ENCODE peak calls at places on chromosomes 3 and 15, in eight cellular contexts. Y, S, M, B, A, Q, Z and N are unnamed samples. For H3K4me1, the result is how much of the 10 kb centered on the place peaks cover.

GRCh38 chr3:139630532-139630931 is 47.2 kb downstream of the NMNAT3 start:
- DNase-seq in Y (no peak), S (no peak), M (no peak), B (no peak), A (no peak), Q (no peak), Z (no peak), N (no peak)

GRCh38 chr15:77022646-77023575 is 28.0 kb downstream of the PSTPIP1 start:
- DNase-seq in Y (no peak), S (no peak), M (peak), B (peak), A (no peak), Q (no peak), Z (no peak), N (peak)

GRCh38 chr3:166488977-166489672 is 651.9 kb upstream of the BCHE start:
- DNase-seq in Y (no peak), S (no peak), M (no peak), B (no peak), A (no peak), Q (no peak), Z (no peak), N (peak)

GRCh38 chr3:7536510-7536909 is 675.6 kb downstream of the GRM7 start:
- DNase-seq in Y (no peak), S (no peak), M (no peak), B (no peak), A (no peak), Q (no peak), Z (no peak), N (no peak)

GRCh38 chr3:117439812-117440211 is 730.2 kb downstream of the TUSC7 start:
- DNase-seq in Y (no peak), S (no peak), M (no peak), B (peak), A (no peak), Q (no peak), Z (no peak), N (no peak)

GRCh38 chr3:49181351-49181750 is 10.0 kb downstream of the KLHDC8B start:
- DNase-seq in Y (no peak), S (no peak), M (no peak), B (no peak), A (no peak), Q (no peak), Z (no peak), N (no peak)

GRCh38 chr3:161265916-161266571 is 44.9 kb downstream of the NMD3 start:
- DNase-seq in Y (no peak), S (no peak), M (no peak), B (no peak), A (no peak), Q (no peak), Z (no peak), N (no peak)

GRCh38 chr3:189842681-189843602 is 211.8 kb downstream of the TP63 start:
- DNase-seq in Y (no peak), S (no peak), M (no peak), B (no peak), A (no peak), Q (no peak), Z (no peak), N (no peak)

GRCh38 chr3:119367000-119367399 is 72.8 kb downstream of the ARHGAP31 start:
- DNase-seq in Y (no peak), S (no peak), M (no peak), B (no peak), A (no peak), Q (no peak), Z (no peak), N (no peak)

GRCh38 chr15:91214675-91215590 is 114.9 kb downstream of the SV2B start:
- DNase-seq in Y (no peak), S (no peak), M (no peak), B (no peak), A (no peak), Q (no peak), Z (no peak), N (no peak)

GRCh38 chr3:161263057-161263456 is 41.9 kb downstream of the NMD3 start:
- DNase-seq in Y (no peak), S (peak), M (no peak), B (no peak), A (no peak), Q (no peak), Z (no peak), N (no peak)

GRCh38 chr3:149850787-149851582 is 38.0 kb downstream of the RNF13 start:
- DNase-seq in Y (no peak), S (no peak), M (no peak), B (no peak), A (no peak), Q (no peak), Z (no peak), N (no peak)

GRCh38 chr3:157423337-157423736 is 13.3 kb upstream of the PTX3 start:
- DNase-seq in Y (no peak), S (no peak), M (no peak), B (no peak), A (no peak), Q (no peak), Z (no peak), N (no peak)

GRCh38 chr15:76354823-76355440 is 18.4 kb downstream of the ISL2 start:
- DNase-seq in Y (no peak), S (no peak), M (no peak), B (no peak), A (no peak), Q (no peak), Z (no peak), N (no peak)

GRCh38 chr15:45642203-45642932 is 7.5 kb downstream of the SQOR start:
- DNase-seq in Y (no peak), S (peak), M (no peak), B (no peak), A (no peak), Q (no peak), Z (no peak), N (no peak)

GRCh38 chr15:52326758-52327157 is 31.2 kb upstream of the MYO5C start:
- DNase-seq in Y (no peak), S (no peak), M (no peak), B (no peak), A (no peak), Q (no peak), Z (no peak), N (no peak)

GRCh38 chr3:47376393-47376792 is 4.4 kb upstream of the PTPN23 start:
- DNase-seq in Y (no peak), S (no peak), M (no peak), B (no peak), A (no peak), Q (no peak), Z (no peak), N (no peak)

GRCh38 chr15:69996321-69996720 is 101.4 kb downstream of the TLE3 start:
- DNase-seq in Y (no peak), S (no peak), M (no peak), B (no peak), A (no peak), Q (no peak), Z (no peak), N (peak)
- H3K27ac ChIP-seq in Y (no peak), S (no peak), M (no peak), B (no peak), A (peak), Q (no peak), Z (no peak), N (no peak)

GRCh38 chr3:194488007-194488742 is 1.4 kb upstream of the ATP13A3 start:
- DNase-seq in Y (no peak), S (no peak), M (no peak), B (no peak), A (no peak), Q (no peak), Z (no peak), N (no peak)
- H3K4me1 ChIP-seq in Y (under half), S (under half), M (under half), B (under half), A (under half), Q (under half), Z (under half), N (under half)

GRCh38 chr15:101489236-101489632 is 273 bp downstream of the PCSK6 start:
- DNase-seq in Y (peak), S (no peak), M (peak), B (peak), A (no peak), Q (no peak), Z (peak), N (peak)

GRCh38 chr15:101490408-101490891 is 943 bp upstream of the PCSK6 start:
- DNase-seq in Y (no peak), S (no peak), M (no peak), B (no peak), A (no peak), Q (no peak), Z (no peak), N (no peak)

GRCh38 chr15:101487060-101487459 is 2.4 kb downstream of the PCSK6 start:
- DNase-seq in Y (no peak), S (no peak), M (no peak), B (no peak), A (no peak), Q (no peak), Z (no peak), N (no peak)

GRCh38 chr15:101489633-101490407 is at the start of gene PCSK6:
- DNase-seq in Y (peak), S (no peak), M (no peak), B (peak), A (no peak), Q (no peak), Z (no peak), N (peak)

DNA sequence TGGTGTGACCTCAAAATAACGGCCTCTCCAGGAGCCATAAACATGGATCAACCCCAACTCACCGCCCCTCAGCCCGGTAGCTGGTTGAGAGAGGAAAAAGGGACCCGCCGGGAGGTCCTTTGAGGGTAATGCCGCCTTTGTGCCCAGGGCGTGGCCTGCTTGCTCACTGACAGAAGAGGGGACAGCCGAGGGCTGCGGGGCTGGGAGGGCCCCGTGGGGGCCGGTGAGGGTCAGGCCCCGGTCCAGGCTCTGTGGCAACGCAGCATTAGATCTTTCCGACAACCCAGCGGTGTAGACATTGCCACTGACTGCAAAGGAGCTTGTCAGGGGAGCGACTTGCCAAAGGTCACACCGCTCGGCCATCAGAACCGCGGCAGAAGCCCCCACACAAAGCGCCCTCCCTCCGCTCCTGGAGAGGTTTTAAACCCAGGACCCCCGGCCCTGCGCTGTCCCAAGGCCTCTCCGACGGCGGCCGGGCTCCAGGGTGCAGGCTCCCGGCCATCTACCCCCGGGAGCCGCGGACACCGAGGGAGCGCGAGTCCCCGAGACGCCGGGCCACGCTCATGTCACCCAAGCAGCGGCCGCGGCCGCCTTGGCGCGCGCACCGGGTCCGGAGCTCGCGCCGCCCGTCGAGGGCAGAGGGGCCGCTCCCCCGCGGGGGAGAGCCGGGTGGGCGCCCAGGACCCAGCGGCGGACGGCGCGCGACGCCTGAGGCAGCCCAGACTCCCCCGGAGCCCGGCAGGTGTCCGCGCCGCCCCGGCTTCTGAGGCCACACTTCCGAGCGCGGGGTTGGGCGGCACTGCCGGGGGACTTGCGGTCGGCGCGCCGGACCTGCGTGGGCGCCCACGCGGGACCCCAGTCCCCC is 975 bp downstream of the PCSK6 start:
- DNase-seq in Y (no peak), S (no peak), M (no peak), B (no peak), A (no peak), Q (no peak), Z (no peak), N (no peak)
- TF ChIP-seq POLR2A in Y (no peak), S (no peak), M (no peak), B (no peak), A (no peak), Q (no peak), Z (no peak), N (no peak)

GRCh38 chr3:181487236-181487978 is 224.3 kb upstream of the SOX2 start:
- DNase-seq in Y (no peak), S (no peak), M (no peak), B (no peak), A (no peak), Q (no peak), Z (no peak), N (no peak)
- H3K27ac ChIP-seq in Y (no peak), S (no peak), M (no peak), B (no peak), A (no peak), Q (no peak), Z (no peak), N (no peak)

DNA sequence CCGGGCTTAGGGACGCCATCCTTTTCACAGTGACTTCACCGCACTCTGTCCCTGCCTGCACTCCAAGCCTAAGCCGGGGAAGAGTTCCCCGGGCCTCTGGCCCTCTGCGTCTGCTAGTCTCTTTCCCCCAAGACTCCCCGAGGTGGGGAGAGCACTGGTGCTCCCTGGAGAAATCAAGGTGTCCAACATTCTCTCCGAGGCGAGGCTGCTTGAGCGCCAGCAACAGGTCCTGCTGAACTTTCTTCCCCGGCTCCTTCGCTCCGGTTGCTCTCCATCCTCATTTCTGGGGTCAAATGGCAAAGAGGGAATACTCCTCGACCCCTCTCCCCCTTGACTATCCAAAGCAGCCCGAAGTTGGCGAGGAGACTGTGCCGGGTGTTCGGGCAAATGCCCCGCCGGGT is 28.9 kb downstream of the NR2F2 start:
- DNase-seq in Y (no peak), S (no peak), M (no peak), B (no peak), A (no peak), Q (no peak), Z (no peak), N (no peak)
- H3K4me1 ChIP-seq in Y (under half), S (under half), M (under half), B (under half), A (under half), Q (under half), Z (under half), N (under half)

GRCh38 chr15:64893481-64894394 is 18.0 kb upstream of the ANKDD1A start:
- DNase-seq in Y (peak), S (peak), M (peak), B (peak), A (peak), Q (peak), Z (peak), N (peak)
- TF ChIP-seq POLR2A in Y (peak), S (no peak), M (no peak), B (no peak), A (peak), Q (peak), Z (no peak), N (no peak)